ENCODE peak calls at places on chromosomes 2 and 18, in six cellular contexts. V, I, D, X, N and M are unnamed samples.

GRCh38 chr2:25232248-25232825 is 64.0 kb upstream of the POMC start:
- DNase-seq in V (no peak), I (no peak), D (no peak), X (no peak), N (no peak), M (no peak)

GRCh38 chr2:238796223-238796885 is 51.5 kb upstream of the TWIST2 start:
- DNase-seq in V (no peak), I (no peak), D (no peak), X (no peak), N (no peak), M (no peak)

GRCh38 chr2:1168856-1169255 is 218.2 kb downstream of the SNTG2 start:
- DNase-seq in V (no peak), I (no peak), D (no peak), X (no peak), N (no peak), M (no peak)

GRCh38 chr18:71682591-71682990 is 861.6 kb downstream of the CBLN2 start:
- DNase-seq in V (no peak), I (no peak), D (no peak), X (no peak), N (no peak), M (no peak)

GRCh38 chr2:106143495-106144215 is 50.4 kb downstream of the UXS1 start:
- DNase-seq in V (no peak), I (no peak), D (no peak), X (no peak), N (no peak), M (no peak)

GRCh38 chr2:67323209-67323991 is 73.7 kb upstream of the ETAA1 start:
- DNase-seq in V (no peak), I (no peak), D (no peak), X (no peak), N (no peak), M (no peak)

GRCh38 chr2:85439986-85440385 is 21.5 kb downstream of the SH2D6 start:
- DNase-seq in V (no peak), I (no peak), D (no peak), X (no peak), N (no peak), M (no peak)

GRCh38 chr18:51575171-51575570 is 377.7 kb upstream of the MEX3C start:
- DNase-seq in V (no peak), I (no peak), D (no peak), X (no peak), N (no peak), M (no peak)

GRCh38 chr2:88739985-88740600 is 48.6 kb downstream of the RPIA start:
- DNase-seq in V (peak; percentile 66), I (peak; percentile 72), D (peak; percentile 49), X (peak; percentile 75), N (peak; percentile 41), M (no peak)

GRCh38 chr2:210230518-210230917 is 5.3 kb upstream of the ACADL start:
- DNase-seq in V (no peak), I (no peak), D (no peak), X (no peak), N (no peak), M (no peak)

GRCh38 chr2:36380624-36381481 is 25.3 kb downstream of the CRIM1 start:
- DNase-seq in V (peak; percentile 68), I (no peak), D (peak; percentile 22), X (no peak), N (peak; percentile 53), M (no peak)

GRCh38 chr18:37563810-37564511 is 1.6 kb downstream of the CELF4 start:
- DNase-seq in V (no peak), I (no peak), D (no peak), X (no peak), N (no peak), M (no peak)

GRCh38 chr18:28365406-28365805 is 188.5 kb upstream of the CDH2 start:
- DNase-seq in V (no peak), I (peak; percentile 1), D (no peak), X (no peak), N (no peak), M (no peak)

GRCh38 chr2:117691980-117692379 is 122.5 kb upstream of the DDX18 start:
- DNase-seq in V (peak; percentile 11), I (no peak), D (no peak), X (no peak), N (no peak), M (no peak)

GRCh38 chr2:164655750-164656149 is 34.5 kb upstream of the GRB14 start:
- DNase-seq in V (no peak), I (no peak), D (no peak), X (no peak), N (no peak), M (no peak)

GRCh38 chr18:24991220-24991575 is 360.8 kb downstream of the ZNF521 start:
- DNase-seq in V (no peak), I (no peak), D (no peak), X (no peak), N (no peak), M (no peak)

GRCh38 chr18:68623342-68623741 is 91.6 kb downstream of the TMX3 start:
- DNase-seq in V (peak; percentile 79), I (peak; percentile 84), D (no peak), X (peak; percentile 46), N (peak; percentile 73), M (no peak)
- TF ChIP-seq CTCF in V (peak; percentile 95), I (peak; percentile 89), D (peak; percentile 52), X (peak; percentile 58), N (peak; percentile 85), M (peak; percentile 93)

DNA sequence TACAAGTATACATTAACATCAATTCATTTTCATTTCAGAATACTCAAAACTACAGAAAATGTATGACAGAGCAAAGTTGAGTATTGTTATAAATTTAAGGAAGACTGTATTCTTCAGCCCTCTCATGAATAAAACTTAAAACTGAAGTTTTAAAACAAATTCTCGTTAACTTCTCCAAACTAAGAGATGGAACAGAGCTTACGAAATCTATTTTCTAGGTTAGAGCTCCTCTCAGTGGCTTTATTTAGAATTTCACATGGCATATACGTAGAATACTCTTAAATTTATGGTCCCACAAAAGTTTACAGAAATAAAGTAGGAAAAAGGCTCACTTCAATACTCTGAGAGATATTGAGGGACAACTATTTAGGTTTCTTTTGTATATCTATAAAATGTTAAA is 612.1 kb downstream of the KCNJ3 start:
- DNase-seq in V (peak; percentile 32), I (no peak), D (no peak), X (no peak), N (no peak), M (no peak)
- TF ChIP-seq CTCF in V (peak; percentile 78), I (peak; percentile 21), D (peak; percentile 49), X (peak; percentile 49), N (peak; percentile 7), M (peak; percentile 59)

GRCh38 chr2:32135409-32135808 is 30.3 kb upstream of the SLC30A6 start:
- DNase-seq in V (no peak), I (peak; percentile 80), D (peak; percentile 62), X (no peak), N (peak; percentile 45), M (no peak)
- TF ChIP-seq CTCF in V (peak; percentile 26), I (peak; percentile 47), D (peak; percentile 44), X (peak; percentile 20), N (no peak), M (peak; percentile 49)

GRCh38 chr2:46333912-46334311 is 36.7 kb downstream of the EPAS1 start:
- DNase-seq in V (no peak), I (no peak), D (no peak), X (no peak), N (no peak), M (no peak)
- TF ChIP-seq CTCF in V (peak; percentile 28), I (peak; percentile 41), D (peak; percentile 15), X (peak; percentile 18), N (peak; percentile 23), M (peak; percentile 32)